ENCODE peak calls at places on chromosomes 16 and 17, in eight cellular contexts. One of them, this sample, is unnamed.

GRCh38 chr16:83458612-83459011 is 349.2 kb upstream of the HSBP1 start:
- DNase-seq in mesendoderm: no peak
- DNase-seq in transverse colon: no peak
- DNase-seq in WERI-Rb-1: no peak
- DNase-seq in esophagus squamous epithelium: no peak
- DNase-seq in thoracic aorta: no peak
- DNase-seq in heart right ventricle: no peak
- DNase-seq in aorta: no peak
- DNase-seq in this sample: no peak

GRCh38 chr17:72120878-72121163 is at the start of gene SOX9:
- DNase-seq in mesendoderm: peak; percentile 98
- DNase-seq in transverse colon: peak; percentile 91
- DNase-seq in WERI-Rb-1: peak; percentile 34
- DNase-seq in esophagus squamous epithelium: no peak
- DNase-seq in thoracic aorta: no peak
- DNase-seq in heart right ventricle: peak; percentile 84
- DNase-seq in aorta: peak; percentile 86
- DNase-seq in this sample: peak; percentile 99

GRCh38 chr17:72477529-72477928 is 356.7 kb downstream of the SOX9 start:
- DNase-seq in mesendoderm: no peak
- DNase-seq in transverse colon: peak; percentile 70
- DNase-seq in WERI-Rb-1: no peak
- DNase-seq in esophagus squamous epithelium: no peak
- DNase-seq in thoracic aorta: no peak
- DNase-seq in heart right ventricle: no peak
- DNase-seq in aorta: no peak
- DNase-seq in this sample: no peak

GRCh38 chr17:47324224-47325020 is 667 bp downstream of the EFCAB13 start:
- DNase-seq in mesendoderm: peak; percentile 69
- DNase-seq in transverse colon: peak; percentile 68
- DNase-seq in WERI-Rb-1: no peak
- DNase-seq in esophagus squamous epithelium: no peak
- DNase-seq in thoracic aorta: no peak
- DNase-seq in heart right ventricle: peak; percentile 35
- DNase-seq in aorta: peak; percentile 85
- DNase-seq in this sample: peak; percentile 89

GRCh38 chr17:63827801-63828221 is 348 bp upstream of the FTSJ3 start:
- DNase-seq in mesendoderm: no peak
- DNase-seq in transverse colon: no peak
- DNase-seq in WERI-Rb-1: no peak
- DNase-seq in esophagus squamous epithelium: no peak
- DNase-seq in thoracic aorta: no peak
- DNase-seq in heart right ventricle: no peak
- DNase-seq in aorta: peak; percentile 22
- DNase-seq in this sample: no peak

GRCh38 chr17:67531291-67531690 is 154.2 kb downstream of the PITPNC1 start:
- DNase-seq in mesendoderm: peak; percentile 75
- DNase-seq in transverse colon: peak; percentile 40
- DNase-seq in WERI-Rb-1: no peak
- DNase-seq in esophagus squamous epithelium: no peak
- DNase-seq in thoracic aorta: no peak
- DNase-seq in heart right ventricle: no peak
- DNase-seq in aorta: no peak
- DNase-seq in this sample: peak; percentile 80

GRCh38 chr17:63930951-63931575 is 1.1 kb downstream of the CD79B start:
- DNase-seq in mesendoderm: peak; percentile 51
- DNase-seq in transverse colon: peak; percentile 80
- DNase-seq in WERI-Rb-1: no peak
- DNase-seq in esophagus squamous epithelium: no peak
- DNase-seq in thoracic aorta: no peak
- DNase-seq in heart right ventricle: peak; percentile 77
- DNase-seq in aorta: no peak
- DNase-seq in this sample: peak; percentile 90

GRCh38 chr17:64269687-64270649 is 6.9 kb upstream of the TEX2 start:
- DNase-seq in mesendoderm: no peak
- DNase-seq in transverse colon: no peak
- DNase-seq in WERI-Rb-1: no peak
- DNase-seq in esophagus squamous epithelium: no peak
- DNase-seq in thoracic aorta: no peak
- DNase-seq in heart right ventricle: no peak
- DNase-seq in aorta: no peak
- DNase-seq in this sample: no peak

GRCh38 chr17:76475302-76475701 is 7.9 kb downstream of the AANAT start:
- DNase-seq in mesendoderm: no peak
- DNase-seq in transverse colon: no peak
- DNase-seq in WERI-Rb-1: peak; percentile 9
- DNase-seq in esophagus squamous epithelium: no peak
- DNase-seq in thoracic aorta: no peak
- DNase-seq in heart right ventricle: no peak
- DNase-seq in aorta: no peak
- DNase-seq in this sample: no peak

GRCh38 chr17:31508310-31509094 is 117.0 kb downstream of the RAB11FIP4 start:
- DNase-seq in mesendoderm: peak; percentile 57
- DNase-seq in transverse colon: no peak
- DNase-seq in WERI-Rb-1: peak; percentile 37
- DNase-seq in esophagus squamous epithelium: no peak
- DNase-seq in thoracic aorta: no peak
- DNase-seq in heart right ventricle: no peak
- DNase-seq in aorta: no peak
- DNase-seq in this sample: peak; percentile 86

GRCh38 chr16:16176328-16176727 is 47.0 kb downstream of the ABCC6 start:
- DNase-seq in mesendoderm: no peak
- DNase-seq in transverse colon: no peak
- DNase-seq in WERI-Rb-1: no peak
- DNase-seq in esophagus squamous epithelium: no peak
- DNase-seq in thoracic aorta: no peak
- DNase-seq in heart right ventricle: no peak
- DNase-seq in aorta: no peak
- DNase-seq in this sample: no peak

GRCh38 chr17:76166906-76167305 is 25.9 kb upstream of the FOXJ1 start:
- DNase-seq in mesendoderm: no peak
- DNase-seq in transverse colon: no peak
- DNase-seq in WERI-Rb-1: no peak
- DNase-seq in esophagus squamous epithelium: no peak
- DNase-seq in thoracic aorta: no peak
- DNase-seq in heart right ventricle: no peak
- DNase-seq in aorta: no peak
- DNase-seq in this sample: no peak

GRCh38 chr16:81008151-81008789 is 1.3 kb downstream of the CENPN start:
- DNase-seq in mesendoderm: no peak
- DNase-seq in transverse colon: no peak
- DNase-seq in WERI-Rb-1: no peak
- DNase-seq in esophagus squamous epithelium: no peak
- DNase-seq in thoracic aorta: no peak
- DNase-seq in heart right ventricle: no peak
- DNase-seq in aorta: no peak
- DNase-seq in this sample: no peak

GRCh38 chr17:5514976-5515375 is 28.6 kb downstream of the MIS12 start:
- DNase-seq in mesendoderm: no peak
- DNase-seq in transverse colon: no peak
- DNase-seq in WERI-Rb-1: no peak
- DNase-seq in esophagus squamous epithelium: no peak
- DNase-seq in thoracic aorta: no peak
- DNase-seq in heart right ventricle: no peak
- DNase-seq in aorta: no peak
- DNase-seq in this sample: no peak

GRCh38 chr17:77325537-77325825 is 184.7 kb downstream of the SEC14L1 start:
- DNase-seq in mesendoderm: no peak
- DNase-seq in transverse colon: no peak
- DNase-seq in WERI-Rb-1: peak; percentile 7
- DNase-seq in esophagus squamous epithelium: no peak
- DNase-seq in thoracic aorta: no peak
- DNase-seq in heart right ventricle: no peak
- DNase-seq in aorta: no peak
- DNase-seq in this sample: no peak

GRCh38 chr17:63954402-63955063 is 18.2 kb downstream of the SCN4A start:
- DNase-seq in mesendoderm: no peak
- DNase-seq in transverse colon: peak; percentile 34
- DNase-seq in WERI-Rb-1: no peak
- DNase-seq in esophagus squamous epithelium: no peak
- DNase-seq in thoracic aorta: no peak
- DNase-seq in heart right ventricle: no peak
- DNase-seq in aorta: no peak
- DNase-seq in this sample: no peak

GRCh38 chr16:57093845-57094564 is 1.6 kb downstream of the CPNE2 start:
- DNase-seq in mesendoderm: no peak
- DNase-seq in transverse colon: peak; percentile 77
- DNase-seq in WERI-Rb-1: no peak
- DNase-seq in esophagus squamous epithelium: no peak
- DNase-seq in thoracic aorta: no peak
- DNase-seq in heart right ventricle: no peak
- DNase-seq in aorta: no peak
- DNase-seq in this sample: no peak

GRCh38 chr16:58409316-58409973 is 17.2 kb downstream of the GINS3 start:
- DNase-seq in mesendoderm: no peak
- DNase-seq in transverse colon: no peak
- DNase-seq in WERI-Rb-1: no peak
- DNase-seq in esophagus squamous epithelium: peak; percentile 9
- DNase-seq in thoracic aorta: no peak
- DNase-seq in heart right ventricle: peak; percentile 42
- DNase-seq in aorta: no peak
- DNase-seq in this sample: no peak

GRCh38 chr16:84806256-84806889 is 13.4 kb upstream of the CRISPLD2 start:
- DNase-seq in mesendoderm: no peak
- DNase-seq in transverse colon: no peak
- DNase-seq in WERI-Rb-1: no peak
- DNase-seq in esophagus squamous epithelium: no peak
- DNase-seq in thoracic aorta: no peak
- DNase-seq in heart right ventricle: peak; percentile 53
- DNase-seq in aorta: no peak
- DNase-seq in this sample: no peak

GRCh38 chr16:79430129-79430789 is 170.3 kb downstream of the MAF start:
- DNase-seq in mesendoderm: no peak
- DNase-seq in transverse colon: no peak
- DNase-seq in WERI-Rb-1: no peak
- DNase-seq in esophagus squamous epithelium: no peak
- DNase-seq in thoracic aorta: no peak
- DNase-seq in heart right ventricle: no peak
- DNase-seq in aorta: no peak
- DNase-seq in this sample: no peak

GRCh38 chr17:61457226-61457983 is 5.2 kb downstream of the TBX4 start:
- DNase-seq in mesendoderm: no peak
- DNase-seq in transverse colon: no peak
- DNase-seq in WERI-Rb-1: no peak
- DNase-seq in esophagus squamous epithelium: no peak
- DNase-seq in thoracic aorta: no peak
- DNase-seq in heart right ventricle: no peak
- DNase-seq in aorta: peak; percentile 72
- DNase-seq in this sample: peak; percentile 82

GRCh38 chr16:27401768-27402568 is at the start of gene IL21R:
- DNase-seq in mesendoderm: no peak
- DNase-seq in transverse colon: peak; percentile 74
- DNase-seq in WERI-Rb-1: no peak
- DNase-seq in esophagus squamous epithelium: no peak
- DNase-seq in thoracic aorta: no peak
- DNase-seq in heart right ventricle: peak; percentile 73
- DNase-seq in aorta: peak; percentile 85
- DNase-seq in this sample: peak; percentile 70

GRCh38 chr16:79618041-79618711 is 17.6 kb upstream of the MAF start:
- DNase-seq in mesendoderm: no peak
- DNase-seq in transverse colon: no peak
- DNase-seq in WERI-Rb-1: no peak
- DNase-seq in esophagus squamous epithelium: no peak
- DNase-seq in thoracic aorta: no peak
- DNase-seq in heart right ventricle: no peak
- DNase-seq in aorta: no peak
- DNase-seq in this sample: no peak

GRCh38 chr17:10087333-10087732 is 111.1 kb downstream of the GAS7 start:
- DNase-seq in mesendoderm: no peak
- DNase-seq in transverse colon: no peak
- DNase-seq in WERI-Rb-1: no peak
- DNase-seq in esophagus squamous epithelium: no peak
- DNase-seq in thoracic aorta: no peak
- DNase-seq in heart right ventricle: no peak
- DNase-seq in aorta: peak; percentile 17
- DNase-seq in this sample: peak; percentile 46

GRCh38 chr16:10945065-10945787 is 862 bp downstream of the CLEC16A start:
- DNase-seq in mesendoderm: no peak
- DNase-seq in transverse colon: no peak
- DNase-seq in WERI-Rb-1: no peak
- DNase-seq in esophagus squamous epithelium: no peak
- DNase-seq in thoracic aorta: no peak
- DNase-seq in heart right ventricle: no peak
- DNase-seq in aorta: no peak
- DNase-seq in this sample: no peak
- H3K27ac ChIP-seq in mesendoderm: no peak overlapping the region
- H3K27ac ChIP-seq in transverse colon: no peak overlapping the region
- H3K27ac ChIP-seq in WERI-Rb-1: peak overlapping the region; percentile 74
- H3K27ac ChIP-seq in esophagus squamous epithelium: peak overlapping the region; percentile 86
- H3K27ac ChIP-seq in thoracic aorta: peak overlapping the region; percentile 81
- H3K27ac ChIP-seq in heart right ventricle: peak overlapping the region; percentile 84
- H3K27ac ChIP-seq in aorta: no peak overlapping the region
- H3K27ac ChIP-seq in this sample: no peak overlapping the region

GRCh38 chr17:38428643-38429371 is 543 bp downstream of the ARHGAP23 start:
- DNase-seq in mesendoderm: no peak
- DNase-seq in transverse colon: peak; percentile 50
- DNase-seq in WERI-Rb-1: no peak
- DNase-seq in esophagus squamous epithelium: no peak
- DNase-seq in thoracic aorta: no peak
- DNase-seq in heart right ventricle: peak; percentile 68
- DNase-seq in aorta: peak; percentile 93
- DNase-seq in this sample: peak; percentile 86
- H3K27ac ChIP-seq in mesendoderm: peak overlapping the region; percentile 18
- H3K27ac ChIP-seq in transverse colon: peak overlapping the region; percentile 96
- H3K27ac ChIP-seq in WERI-Rb-1: no peak overlapping the region
- H3K27ac ChIP-seq in esophagus squamous epithelium: peak overlapping the region; percentile 82
- H3K27ac ChIP-seq in thoracic aorta: peak overlapping the region; percentile 99
- H3K27ac ChIP-seq in heart right ventricle: peak overlapping the region; percentile 91
- H3K27ac ChIP-seq in aorta: peak overlapping the region; percentile 85
- H3K27ac ChIP-seq in this sample: no peak overlapping the region

GRCh38 chr17:1577657-1578428 is 15.3 kb upstream of the PITPNA start:
- DNase-seq in mesendoderm: no peak
- DNase-seq in transverse colon: no peak
- DNase-seq in WERI-Rb-1: no peak
- DNase-seq in esophagus squamous epithelium: no peak
- DNase-seq in thoracic aorta: no peak
- DNase-seq in heart right ventricle: no peak
- DNase-seq in aorta: no peak
- DNase-seq in this sample: peak; percentile 58
- H3K27ac ChIP-seq in mesendoderm: no peak overlapping the region
- H3K27ac ChIP-seq in transverse colon: peak overlapping the region; percentile 90
- H3K27ac ChIP-seq in WERI-Rb-1: no peak overlapping the region
- H3K27ac ChIP-seq in esophagus squamous epithelium: peak overlapping the region; percentile 65
- H3K27ac ChIP-seq in thoracic aorta: peak overlapping the region; percentile 95
- H3K27ac ChIP-seq in heart right ventricle: peak overlapping the region; percentile 94
- H3K27ac ChIP-seq in aorta: peak overlapping the region; percentile 86
- H3K27ac ChIP-seq in this sample: no peak overlapping the region

DNA sequence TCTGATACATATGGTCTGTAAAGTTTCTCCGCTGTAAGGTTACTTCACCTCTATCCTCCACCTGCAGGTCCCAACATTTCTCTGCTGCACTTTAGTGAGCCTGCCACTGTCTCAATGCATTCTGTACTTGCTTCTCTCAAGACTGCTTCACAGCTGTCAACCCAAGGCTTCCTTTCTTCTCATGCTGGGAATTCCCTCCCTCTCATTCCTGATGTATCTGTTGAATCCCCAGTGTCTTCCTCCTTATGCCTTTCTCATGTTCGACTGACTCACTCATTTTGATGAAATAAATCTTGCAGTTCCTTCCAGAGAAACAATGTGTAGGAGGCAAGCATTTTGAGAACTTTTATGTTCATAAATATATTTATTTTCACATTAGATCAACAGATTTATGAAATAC is 288.3 kb downstream of the CNTNAP4 start:
- DNase-seq in mesendoderm: no peak
- DNase-seq in transverse colon: no peak
- DNase-seq in WERI-Rb-1: no peak
- DNase-seq in esophagus squamous epithelium: no peak
- DNase-seq in thoracic aorta: no peak
- DNase-seq in heart right ventricle: no peak
- DNase-seq in aorta: no peak
- DNase-seq in this sample: no peak
- H3K27ac ChIP-seq in mesendoderm: no peak overlapping the region
- H3K27ac ChIP-seq in transverse colon: no peak overlapping the region
- H3K27ac ChIP-seq in WERI-Rb-1: no peak overlapping the region
- H3K27ac ChIP-seq in esophagus squamous epithelium: no peak overlapping the region
- H3K27ac ChIP-seq in thoracic aorta: no peak overlapping the region
- H3K27ac ChIP-seq in heart right ventricle: no peak overlapping the region
- H3K27ac ChIP-seq in aorta: no peak overlapping the region
- H3K27ac ChIP-seq in this sample: no peak overlapping the region

This sample was measured in endodermal cell.